ENCODE peak calls at places on chromosomes 11 and 22, in four cellular contexts. One of them, this sample, is unnamed.

GRCh38 chr11:44427432-44427831 is 117.5 kb upstream of the ALX4 start:
- DNase-seq in C1 segment of cervical spinal cord: no peak
- DNase-seq in stimulated activated naive B cell treated with anti-CD40 and anti-IgM and Interleukin-4, amounts not matched to agents 10 μg/mL and 1 μg/mL and 100 μg/mL, for 72 hours: no peak
- DNase-seq in astrocyte of the cerebellum: no peak
- DNase-seq in this sample: no peak

GRCh38 chr11:117796456-117797428 is at the start of gene DSCAML1:
- DNase-seq in C1 segment of cervical spinal cord: peak
- DNase-seq in astrocyte of the cerebellum: no peak
- DNase-seq in stimulated activated naive B cell treated with anti-CD40 and anti-IgM and Interleukin-4, amounts not matched to agents 10 μg/mL and 1 μg/mL and 100 μg/mL, for 72 hours: no peak
- DNase-seq in this sample: no peak

GRCh38 chr11:10864688-10865087 is 6.8 kb upstream of the ZBED5 start:
- DNase-seq in C1 segment of cervical spinal cord: no peak
- DNase-seq in stimulated activated naive B cell treated with anti-CD40 and anti-IgM and Interleukin-4, amounts not matched to agents 10 μg/mL and 1 μg/mL and 100 μg/mL, for 72 hours: no peak
- DNase-seq in astrocyte of the cerebellum: no peak
- DNase-seq in this sample: no peak

GRCh38 chr22:46929046-46929688 is 166.7 kb downstream of the TBC1D22A start:
- DNase-seq in stimulated activated naive B cell treated with anti-CD40 and anti-IgM and Interleukin-4, amounts not matched to agents 10 μg/mL and 1 μg/mL and 100 μg/mL, for 72 hours: no peak
- DNase-seq in C1 segment of cervical spinal cord: no peak
- DNase-seq in astrocyte of the cerebellum: no peak
- DNase-seq in this sample: no peak

GRCh38 chr11:10414659-10415058 is 40.4 kb upstream of the AMPD3 start:
- DNase-seq in C1 segment of cervical spinal cord: no peak
- DNase-seq in astrocyte of the cerebellum: no peak
- DNase-seq in stimulated activated naive B cell treated with anti-CD40 and anti-IgM and Interleukin-4, amounts not matched to agents 10 μg/mL and 1 μg/mL and 100 μg/mL, for 72 hours: no peak
- DNase-seq in this sample: no peak

GRCh38 chr11:76155455-76156232 is 50.7 kb downstream of the WNT11 start:
- DNase-seq in astrocyte of the cerebellum: no peak
- DNase-seq in C1 segment of cervical spinal cord: no peak
- DNase-seq in stimulated activated naive B cell treated with anti-CD40 and anti-IgM and Interleukin-4, amounts not matched to agents 10 μg/mL and 1 μg/mL and 100 μg/mL, for 72 hours: no peak
- DNase-seq in this sample: no peak

GRCh38 chr11:109745996-109746625 is 324.1 kb downstream of the C11orf87 start:
- DNase-seq in astrocyte of the cerebellum: no peak
- DNase-seq in C1 segment of cervical spinal cord: no peak
- DNase-seq in stimulated activated naive B cell treated with anti-CD40 and anti-IgM and Interleukin-4, amounts not matched to agents 10 μg/mL and 1 μg/mL and 100 μg/mL, for 72 hours: no peak
- DNase-seq in this sample: no peak

GRCh38 chr11:28529540-28530410 is 421.6 kb downstream of the METTL15 start:
- DNase-seq in stimulated activated naive B cell treated with anti-CD40 and anti-IgM and Interleukin-4, amounts not matched to agents 10 μg/mL and 1 μg/mL and 100 μg/mL, for 72 hours: no peak
- DNase-seq in C1 segment of cervical spinal cord: no peak
- DNase-seq in astrocyte of the cerebellum: peak
- DNase-seq in this sample: no peak

GRCh38 chr11:32658639-32659406 is 75.2 kb downstream of the EIF3M start:
- DNase-seq in astrocyte of the cerebellum: no peak
- DNase-seq in stimulated activated naive B cell treated with anti-CD40 and anti-IgM and Interleukin-4, amounts not matched to agents 10 μg/mL and 1 μg/mL and 100 μg/mL, for 72 hours: no peak
- DNase-seq in C1 segment of cervical spinal cord: no peak
- DNase-seq in this sample: no peak

GRCh38 chr11:12207384-12208150 is 97.2 kb downstream of the MICAL2 start:
- DNase-seq in stimulated activated naive B cell treated with anti-CD40 and anti-IgM and Interleukin-4, amounts not matched to agents 10 μg/mL and 1 μg/mL and 100 μg/mL, for 72 hours: no peak
- DNase-seq in astrocyte of the cerebellum: peak
- DNase-seq in C1 segment of cervical spinal cord: no peak
- DNase-seq in this sample: no peak

GRCh38 chr22:41343300-41343699 is 38.4 kb upstream of the TEF start:
- DNase-seq in C1 segment of cervical spinal cord: no peak
- DNase-seq in stimulated activated naive B cell treated with anti-CD40 and anti-IgM and Interleukin-4, amounts not matched to agents 10 μg/mL and 1 μg/mL and 100 μg/mL, for 72 hours: no peak
- DNase-seq in astrocyte of the cerebellum: no peak
- DNase-seq in this sample: no peak

GRCh38 chr11:95695181-95695580 is 94.4 kb downstream of the FAM76B start:
- DNase-seq in C1 segment of cervical spinal cord: no peak
- DNase-seq in stimulated activated naive B cell treated with anti-CD40 and anti-IgM and Interleukin-4, amounts not matched to agents 10 μg/mL and 1 μg/mL and 100 μg/mL, for 72 hours: no peak
- DNase-seq in astrocyte of the cerebellum: no peak
- DNase-seq in this sample: no peak

GRCh38 chr22:30830907-30831306 is 136.2 kb downstream of the OSBP2 start:
- DNase-seq in C1 segment of cervical spinal cord: no peak
- DNase-seq in stimulated activated naive B cell treated with anti-CD40 and anti-IgM and Interleukin-4, amounts not matched to agents 10 μg/mL and 1 μg/mL and 100 μg/mL, for 72 hours: no peak
- DNase-seq in astrocyte of the cerebellum: peak
- DNase-seq in this sample: no peak

GRCh38 chr11:12674571-12674935 is 332 bp downstream of the TEAD1 start:
- DNase-seq in C1 segment of cervical spinal cord: no peak
- DNase-seq in stimulated activated naive B cell treated with anti-CD40 and anti-IgM and Interleukin-4, amounts not matched to agents 10 μg/mL and 1 μg/mL and 100 μg/mL, for 72 hours: no peak
- DNase-seq in astrocyte of the cerebellum: no peak
- DNase-seq in this sample: no peak